ENCODE peak calls at places on chromosomes 7 and 10, in ten cellular contexts. L is IMR-90, I is ovary, E is lower leg skin, R is thyroid gland, T is H54, U is heart left ventricle, P is sigmoid colon, Q is H1, A is esophagus squamous epithelium. W is an unnamed sample.

GRCh38 chr10:93160829-93161228 is 87.1 kb downstream of the CYP26A1 start:
- DNase-seq in P (peak; percentile 73), U (peak; percentile 31), A (no peak), T (peak; percentile 71), E (peak; percentile 70), R (peak; percentile 17), L (peak; percentile 39), Q (no peak), I (no peak), W (no peak)

GRCh38 chr10:127942811-127943210 is 35.9 kb downstream of the PTPRE start:
- DNase-seq in Q (no peak), L (no peak), A (no peak), U (no peak), P (no peak), E (no peak), R (no peak), T (no peak), I (no peak), W (no peak)

GRCh38 chr7:152395115-152395514 is 40.7 kb downstream of the KMT2C start:
- DNase-seq in U (no peak), T (no peak), E (no peak), R (peak; percentile 37), A (no peak), P (no peak), L (peak; percentile 82), I (no peak), Q (no peak), W (no peak)

GRCh38 chr10:104577171-104577570 is 63.9 kb upstream of the SORCS3 start:
- DNase-seq in P (no peak), Q (no peak), E (no peak), A (no peak), R (no peak), L (no peak), U (no peak), I (no peak), T (no peak), W (no peak)

GRCh38 chr7:13097508-13097907 is 410.1 kb downstream of the ARL4A start:
- DNase-seq in A (no peak), P (no peak), L (no peak), E (no peak), I (no peak), Q (no peak), T (no peak), R (no peak), U (no peak), W (no peak)

GRCh38 chr7:96838481-96838880 is 128.8 kb upstream of the SEM1 start:
- DNase-seq in E (no peak), U (no peak), R (no peak), P (no peak), L (no peak), T (no peak), I (no peak), Q (no peak), A (no peak), W (no peak)

GRCh38 chr7:17497549-17498193 is 199.2 kb downstream of the AHR start:
- DNase-seq in I (no peak), A (no peak), E (peak; percentile 50), Q (no peak), P (no peak), L (no peak), U (no peak), R (no peak), T (no peak), W (no peak)

GRCh38 chr7:44979481-44980392 is 922 bp upstream of the MYO1G start:
- DNase-seq in R (peak; percentile 40), T (no peak), Q (no peak), E (no peak), I (no peak), P (peak; percentile 55), A (no peak), L (no peak), U (no peak), W (no peak)

GRCh38 chr7:81415181-81415580 is 354.7 kb downstream of the HGF start:
- DNase-seq in Q (no peak), A (no peak), I (no peak), T (no peak), U (no peak), R (no peak), L (peak; percentile 58), E (no peak), P (no peak), W (no peak)

GRCh38 chr7:105810556-105810955 is 65.8 kb downstream of the ATXN7L1 start:
- DNase-seq in T (no peak), L (no peak), A (no peak), I (no peak), R (no peak), P (no peak), Q (no peak), U (no peak), E (no peak), W (no peak)

GRCh38 chr7:45902820-45903219 is 14.5 kb downstream of the IGFBP1 start:
- DNase-seq in P (no peak), T (no peak), L (no peak), Q (no peak), A (no peak), I (no peak), U (no peak), E (no peak), R (no peak), W (no peak)

GRCh38 chr7:112021348-112022044 is 184.7 kb downstream of the DOCK4 start:
- DNase-seq in Q (no peak), I (no peak), P (no peak), T (no peak), R (no peak), U (peak; percentile 43), L (no peak), E (no peak), A (no peak), W (no peak)

GRCh38 chr7:112873831-112874553 is 83.8 kb upstream of the TMEM168 start:
- DNase-seq in I (no peak), A (no peak), T (no peak), E (no peak), P (no peak), L (no peak), U (no peak), R (no peak), Q (no peak), W (no peak)

GRCh38 chr10:124621637-124622036 is 122.5 kb downstream of the FAM53B start:
- DNase-seq in A (no peak), Q (no peak), R (peak; percentile 78), L (no peak), E (no peak), T (no peak), I (no peak), P (no peak), U (no peak), W (no peak)

GRCh38 chr7:135801877-135802276 is 53.3 kb upstream of the FAM180A start:
- DNase-seq in U (no peak), I (no peak), T (no peak), Q (no peak), R (peak; percentile 97), P (no peak), E (no peak), A (no peak), L (no peak), W (no peak)

GRCh38 chr10:8453587-8453986 is 399.1 kb downstream of the GATA3 start:
- DNase-seq in Q (no peak), T (no peak), R (no peak), P (peak; percentile 65), L (no peak), U (peak; percentile 37), A (no peak), E (peak; percentile 58), I (no peak), W (peak; percentile 40)

GRCh38 chr7:103821105-103821504 is 168.4 kb downstream of the RELN start:
- DNase-seq in P (no peak), L (no peak), T (no peak), I (no peak), A (no peak), R (no peak), Q (no peak), U (no peak), E (no peak), W (no peak)

GRCh38 chr7:73308665-73309214 is at the start of gene NSUN5:
- DNase-seq in L (peak; percentile 48), A (peak; percentile 33), R (peak; percentile 89), Q (peak; percentile 62), U (peak; percentile 94), T (peak; percentile 27), P (peak; percentile 92), I (peak; percentile 93), E (peak; percentile 85), W (peak; percentile 43)
- TF ChIP-seq POLR2A in L (no peak), A (no peak), R (no peak), Q (peak; percentile 83), U (no peak), T (peak; percentile 63), P (peak; percentile 25), I (no peak), E (no peak), W (no peak)

GRCh38 chr10:86535057-86535882 is 13.7 kb upstream of the WAPL start:
- DNase-seq in A (no peak), I (peak; percentile 67), T (no peak), P (peak; percentile 81), E (peak; percentile 60), R (peak; percentile 96), L (no peak), U (peak; percentile 91), Q (no peak), W (peak; percentile 44)
- TF ChIP-seq POLR2A in A (no peak), I (no peak), T (no peak), P (no peak), E (no peak), R (no peak), L (no peak), U (no peak), Q (no peak), W (no peak)

DNA sequence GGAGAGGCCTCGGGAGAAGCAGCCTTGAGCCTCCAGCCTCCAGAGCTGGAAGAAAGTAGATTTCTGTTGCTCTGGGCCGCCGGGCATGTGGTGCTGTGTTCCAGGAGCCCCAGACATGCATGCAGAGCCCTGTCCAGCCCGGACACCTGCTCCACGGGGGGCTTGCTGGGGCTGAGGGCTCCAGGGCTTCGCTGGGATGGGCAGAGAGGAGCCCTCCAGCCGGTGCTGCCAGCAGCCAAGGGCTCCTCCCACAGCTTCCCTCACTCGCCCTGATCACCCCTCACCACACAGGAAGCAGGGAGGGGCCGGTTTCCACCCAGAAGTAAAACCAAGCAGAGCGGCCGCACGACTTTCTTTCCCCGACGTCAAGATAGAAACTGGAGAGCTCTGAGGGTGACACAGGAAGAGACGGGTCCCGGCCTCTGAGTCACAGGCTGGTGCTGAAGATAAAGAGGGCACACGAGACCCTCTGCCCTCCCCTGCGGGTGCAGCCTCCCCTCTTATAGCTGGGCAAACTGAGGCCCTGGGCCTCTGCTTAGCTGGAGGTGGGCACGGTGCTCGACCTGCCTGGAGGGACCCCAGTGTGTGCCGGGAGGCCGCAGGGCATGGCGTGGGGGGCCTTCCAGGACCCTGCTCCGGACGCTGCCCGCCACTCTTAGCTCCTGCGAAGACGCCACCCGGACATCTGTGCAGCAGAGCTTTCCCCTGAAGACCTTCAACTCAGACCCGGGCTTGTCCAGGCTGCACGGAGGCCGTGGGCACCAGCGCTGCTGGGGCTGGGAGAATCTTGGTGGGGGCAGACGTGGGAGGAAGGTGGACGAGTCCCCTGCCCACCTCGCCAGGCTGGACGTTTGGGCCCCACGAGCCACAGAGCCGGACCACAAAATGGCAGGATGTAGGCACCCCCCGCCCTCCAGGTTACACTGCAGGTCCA is 31.1 kb downstream of the ADAP1 start:
- DNase-seq in L (peak; percentile 47), Q (no peak), A (peak; percentile 63), I (peak; percentile 38), R (peak; percentile 32), P (peak; percentile 82), E (peak; percentile 82), U (peak; percentile 81), T (peak; percentile 78), W (no peak)
- TF ChIP-seq POLR2A in L (no peak), Q (no peak), A (no peak), I (no peak), R (no peak), P (peak; percentile 36), E (no peak), U (no peak), T (peak; percentile 39), W (no peak)

GRCh38 chr10:89391882-89392756 is at the start of gene IFIT1:
- DNase-seq in P (peak; percentile 81), Q (no peak), L (peak; percentile 95), E (peak; percentile 65), A (no peak), U (peak; percentile 74), R (peak; percentile 58), T (peak; percentile 64), I (peak; percentile 47), W (peak; percentile 73)
- TF ChIP-seq POLR2A in P (peak; percentile 53), Q (no peak), L (no peak), E (no peak), A (no peak), U (no peak), R (no peak), T (no peak), I (no peak), W (peak; percentile 40)